ENCODE peak calls at places on chromosomes 3 and 15, in ten cellular contexts. R, P, G, J, E, A, N, M, O and L are unnamed samples.

GRCh38 chr3:129375099-129375498 is 53.3 kb downstream of the EFCAB12 start:
- DNase-seq in E (no peak), A (no peak), G (no peak), O (no peak), N (no peak), J (no peak), M (no peak), R (no peak), P (no peak), L (no peak)

GRCh38 chr3:190322604-190323240 is 476 bp upstream of the CLDN1 start:
- DNase-seq in J (no peak), R (peak), A (no peak), O (no peak), P (no peak), M (no peak), E (no peak), G (no peak), N (no peak), L (no peak)

GRCh38 chr3:61946925-61947324 is 385.6 kb downstream of the PTPRG start:
- DNase-seq in R (no peak), N (peak), M (no peak), A (no peak), E (no peak), P (no peak), G (no peak), J (no peak), O (no peak), L (no peak)

GRCh38 chr15:40048155-40048792 is 9.3 kb upstream of the SRP14 start:
- DNase-seq in O (no peak), R (no peak), M (no peak), P (no peak), A (peak), G (no peak), J (no peak), N (no peak), E (no peak), L (no peak)

GRCh38 chr3:177451277-177451880 is 254.1 kb upstream of the TBL1XR1 start:
- DNase-seq in G (peak), O (no peak), R (no peak), M (no peak), A (no peak), N (no peak), P (no peak), E (no peak), J (no peak), L (no peak)

GRCh38 chr3:190017575-190018288 is 103.0 kb downstream of the P3H2 start:
- DNase-seq in M (no peak), O (peak), J (peak), R (peak), A (peak), N (no peak), G (peak), P (peak), E (peak), L (peak)

GRCh38 chr15:49229922-49230321 is 59.9 kb downstream of the GALK2 start:
- DNase-seq in E (no peak), N (no peak), P (no peak), A (no peak), G (no peak), O (no peak), R (no peak), J (no peak), M (no peak), L (no peak)

GRCh38 chr15:79310612-79310984 is 314 bp upstream of the TMED3 start:
- DNase-seq in G (peak), O (no peak), J (no peak), P (no peak), E (no peak), A (no peak), N (no peak), M (no peak), R (peak), L (no peak)

GRCh38 chr15:80582816-80583423 is 112.2 kb upstream of the ABHD17C start:
- DNase-seq in J (no peak), O (no peak), R (no peak), P (no peak), G (no peak), A (no peak), M (no peak), N (no peak), E (no peak), L (no peak)

GRCh38 chr15:40695469-40695910 is 516 bp downstream of the RAD51 start:
- DNase-seq in O (no peak), J (no peak), A (no peak), N (no peak), M (no peak), P (no peak), G (peak), R (peak), E (no peak), L (peak)

GRCh38 chr3:15967577-15967976 is 169.8 kb upstream of the ANKRD28 start:
- DNase-seq in M (no peak), A (no peak), P (no peak), J (no peak), G (no peak), R (no peak), E (no peak), N (no peak), O (no peak), L (no peak)
- H3K4me3 ChIP-seq in M (no peak), A (no peak), P (no peak), J (no peak), G (no peak), R (no peak), E (no peak), N (no peak), O (no peak), L (no peak)

DNA sequence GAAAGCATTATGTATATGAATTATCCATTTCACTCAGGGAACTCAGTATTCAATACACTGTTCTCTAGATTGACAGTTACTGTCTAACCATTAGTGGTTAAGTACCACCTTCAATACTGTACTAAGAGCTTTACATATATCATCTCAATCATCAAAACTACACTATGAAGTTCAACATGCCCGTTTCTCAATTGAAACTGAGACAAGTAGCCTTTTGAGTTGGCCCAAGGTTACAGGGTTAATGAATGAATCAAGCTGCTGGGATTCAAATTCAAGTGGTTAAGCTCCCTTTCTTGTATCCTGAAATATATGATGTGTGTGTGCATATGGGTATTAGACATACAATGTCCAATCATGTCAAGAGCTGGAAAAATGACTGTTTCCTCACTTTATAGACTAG is 5.8 kb downstream of the TASOR start:
- DNase-seq in R (no peak), A (no peak), O (no peak), M (no peak), E (no peak), N (no peak), G (no peak), P (no peak), J (no peak), L (no peak)
- H3K4me3 ChIP-seq in R (no peak), A (no peak), O (no peak), M (no peak), E (no peak), N (no peak), G (no peak), P (no peak), J (no peak), L (no peak)

GRCh38 chr3:82082796-82083195 is 321.4 kb upstream of the GBE1 start:
- DNase-seq in P (no peak), J (peak), O (no peak), G (no peak), N (no peak), A (no peak), E (no peak), R (no peak), M (no peak), L (peak)
- H3K4me3 ChIP-seq in P (no peak), J (no peak), O (no peak), G (no peak), N (no peak), A (no peak), E (no peak), R (no peak), M (no peak), L (no peak)

GRCh38 chr3:113631143-113631542 is 65.3 kb downstream of the USF3 start:
- DNase-seq in E (no peak), R (no peak), O (no peak), P (no peak), N (no peak), G (no peak), A (no peak), M (no peak), J (no peak), L (no peak)

GRCh38 chr3:113628788-113629187 is 67.7 kb downstream of the USF3 start:
- DNase-seq in E (no peak), R (no peak), G (no peak), A (no peak), M (no peak), N (no peak), O (no peak), P (no peak), J (no peak), L (no peak)

GRCh38 chr3:113631573-113631972 is 64.9 kb downstream of the USF3 start:
- DNase-seq in M (no peak), A (no peak), N (no peak), J (no peak), P (no peak), E (no peak), R (no peak), G (no peak), O (no peak), L (no peak)

GRCh38 chr3:113628316-113628715 is 68.1 kb downstream of the USF3 start:
- DNase-seq in J (no peak), R (no peak), M (no peak), N (no peak), A (no peak), O (no peak), G (no peak), E (no peak), P (no peak), L (no peak)

GRCh38 chr3:113629941-113630340 is 66.5 kb downstream of the USF3 start:
- DNase-seq in O (no peak), P (no peak), M (no peak), G (no peak), E (no peak), J (no peak), R (no peak), N (no peak), A (no peak), L (no peak)
- H3K4me3 ChIP-seq in O (no peak), P (no peak), M (no peak), G (no peak), E (no peak), J (no peak), R (no peak), N (no peak), A (no peak), L (no peak)

DNA sequence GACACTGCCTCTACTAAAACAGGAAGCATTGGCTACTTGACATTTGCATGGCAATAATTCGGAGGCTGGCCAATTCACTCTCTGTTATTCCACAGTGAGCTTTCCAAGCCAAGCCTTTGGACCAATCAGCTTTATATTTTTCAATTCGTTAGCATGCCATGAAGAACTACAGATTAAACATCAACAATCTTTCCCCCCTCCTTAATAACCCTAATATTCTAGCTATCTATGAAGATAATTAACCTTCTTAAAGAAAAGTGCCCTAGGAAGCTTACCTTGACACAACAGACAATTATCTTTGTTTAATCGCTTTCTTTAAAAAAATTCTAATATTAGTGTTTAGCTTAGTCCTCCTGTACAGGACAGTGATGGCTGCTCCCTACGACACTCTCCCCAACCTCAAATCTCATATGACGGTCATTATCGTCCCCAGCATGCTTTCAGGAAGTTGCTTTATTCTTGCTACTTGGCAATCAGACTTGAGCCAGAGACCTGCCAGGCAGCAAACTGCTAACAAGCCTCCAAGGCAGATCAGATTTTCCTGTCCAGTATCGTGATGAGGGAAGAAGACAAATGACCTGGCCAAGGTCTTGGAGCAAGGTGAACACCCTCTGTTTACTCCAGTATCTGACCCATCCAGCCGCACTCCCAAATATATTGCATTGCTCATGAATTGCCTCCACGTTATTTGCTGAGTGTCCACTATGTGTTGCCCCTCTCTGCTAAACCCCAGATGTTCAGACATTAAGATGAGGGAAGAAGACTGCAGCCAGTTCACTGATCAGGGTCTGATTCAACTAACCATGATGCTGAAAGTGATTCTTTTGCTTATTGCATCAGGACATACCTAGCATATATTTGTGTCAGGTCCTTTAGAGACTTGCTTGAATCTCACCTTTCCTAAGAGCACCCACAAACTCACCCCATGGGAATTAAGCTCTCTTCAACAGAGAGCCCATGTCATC is 68.1 kb upstream of the LPP start:
- DNase-seq in O (no peak), E (no peak), G (no peak), N (no peak), R (no peak), A (no peak), P (no peak), J (no peak), M (no peak), L (no peak)
- H3K4me3 ChIP-seq in O (no peak), E (no peak), G (no peak), N (no peak), R (no peak), A (no peak), P (no peak), J (no peak), M (no peak), L (no peak)